ENCODE peak calls at places on chromosomes 13 and 19, in seven cellular contexts. One of them, this sample, is unnamed.
A peak's percentile ranks its signal among the peaks of the same experiment; 100 is the strongest.

GRCh38 chr13:20609145-20609544 is 42.2 kb downstream of the IFT88 start:
- DNase-seq in stimulated activated CD4-positive, alpha-beta T cell treated with anti-CD3 and anti-CD28 coated beads, Interleukin-1b, Interleukin-23, amount 100 ng/mL, for 4 hours: no peak
- DNase-seq in AG08395: peak; percentile 11
- DNase-seq in AG09319: peak; percentile 44
- DNase-seq in HS-5: peak; percentile 32
- DNase-seq in NAMALWA: no peak
- DNase-seq in HS-27A: no peak
- DNase-seq in this sample: peak; percentile 3

GRCh38 chr13:32650705-32651311 is 64.6 kb downstream of the PDS5B start:
- DNase-seq in stimulated activated CD4-positive, alpha-beta T cell treated with anti-CD3 and anti-CD28 coated beads, Interleukin-1b, Interleukin-23, amount 100 ng/mL, for 4 hours: peak; percentile 11
- DNase-seq in AG08395: peak; percentile 51
- DNase-seq in AG09319: peak; percentile 18
- DNase-seq in HS-5: no peak
- DNase-seq in NAMALWA: peak; percentile 84
- DNase-seq in HS-27A: no peak
- DNase-seq in this sample: peak; percentile 38

GRCh38 chr13:99124695-99125334 is 75.8 kb upstream of the UBAC2 start:
- DNase-seq in stimulated activated CD4-positive, alpha-beta T cell treated with anti-CD3 and anti-CD28 coated beads, Interleukin-1b, Interleukin-23, amount 100 ng/mL, for 4 hours: no peak
- DNase-seq in AG08395: peak; percentile 57
- DNase-seq in AG09319: peak; percentile 4
- DNase-seq in HS-5: peak; percentile 49
- DNase-seq in NAMALWA: peak; percentile 19
- DNase-seq in HS-27A: peak; percentile 36
- DNase-seq in this sample: peak; percentile 67

GRCh38 chr13:30257433-30258099 is 49.8 kb downstream of the KATNAL1 start:
- DNase-seq in stimulated activated CD4-positive, alpha-beta T cell treated with anti-CD3 and anti-CD28 coated beads, Interleukin-1b, Interleukin-23, amount 100 ng/mL, for 4 hours: no peak
- DNase-seq in AG08395: no peak
- DNase-seq in AG09319: no peak
- DNase-seq in HS-5: no peak
- DNase-seq in NAMALWA: peak; percentile 21
- DNase-seq in HS-27A: no peak
- DNase-seq in this sample: no peak

GRCh38 chr13:59038824-59039223 is 1124.9 kb downstream of the DIAPH3 start:
- DNase-seq in stimulated activated CD4-positive, alpha-beta T cell treated with anti-CD3 and anti-CD28 coated beads, Interleukin-1b, Interleukin-23, amount 100 ng/mL, for 4 hours: no peak
- DNase-seq in AG08395: no peak
- DNase-seq in AG09319: no peak
- DNase-seq in HS-5: no peak
- DNase-seq in NAMALWA: no peak
- DNase-seq in HS-27A: no peak
- DNase-seq in this sample: no peak

GRCh38 chr13:95073826-95074345 is 227.4 kb downstream of the ABCC4 start:
- DNase-seq in stimulated activated CD4-positive, alpha-beta T cell treated with anti-CD3 and anti-CD28 coated beads, Interleukin-1b, Interleukin-23, amount 100 ng/mL, for 4 hours: no peak
- DNase-seq in AG08395: peak; percentile 56
- DNase-seq in AG09319: no peak
- DNase-seq in HS-5: no peak
- DNase-seq in NAMALWA: no peak
- DNase-seq in HS-27A: no peak
- DNase-seq in this sample: no peak

GRCh38 chr19:15971217-15971616 is 22.4 kb downstream of the OR10H4 start:
- DNase-seq in stimulated activated CD4-positive, alpha-beta T cell treated with anti-CD3 and anti-CD28 coated beads, Interleukin-1b, Interleukin-23, amount 100 ng/mL, for 4 hours: no peak
- DNase-seq in AG08395: no peak
- DNase-seq in AG09319: no peak
- DNase-seq in HS-5: no peak
- DNase-seq in NAMALWA: peak; percentile 34
- DNase-seq in HS-27A: no peak
- DNase-seq in this sample: peak; percentile 12

GRCh38 chr19:13794388-13794751 is 873 bp upstream of the ZSWIM4 start:
- DNase-seq in stimulated activated CD4-positive, alpha-beta T cell treated with anti-CD3 and anti-CD28 coated beads, Interleukin-1b, Interleukin-23, amount 100 ng/mL, for 4 hours: no peak
- DNase-seq in AG08395: peak; percentile 79
- DNase-seq in AG09319: peak; percentile 80
- DNase-seq in HS-5: peak; percentile 48
- DNase-seq in NAMALWA: no peak
- DNase-seq in HS-27A: peak; percentile 89
- DNase-seq in this sample: peak; percentile 35

GRCh38 chr13:100506600-100507422 is 81.8 kb downstream of the GGACT start:
- DNase-seq in stimulated activated CD4-positive, alpha-beta T cell treated with anti-CD3 and anti-CD28 coated beads, Interleukin-1b, Interleukin-23, amount 100 ng/mL, for 4 hours: no peak
- DNase-seq in AG08395: no peak
- DNase-seq in AG09319: no peak
- DNase-seq in HS-5: no peak
- DNase-seq in NAMALWA: no peak
- DNase-seq in HS-27A: no peak
- DNase-seq in this sample: no peak